ENCODE peak calls at places on chromosomes 12 and 14, in seven cellular contexts. Z is bronchial epithelial cell; A is NCI-H1105 treated with DMSO at 0.1 percent for 48 hours; F is activated gamma-delta T cell treated with Interleukin-2 at 50 U/mL for 16 hours; H is HFFc6; Y is stimulated activated CD8-positive, alpha-beta memory T cell treated with anti-CD3 and anti-CD28 coated beads, Interleukin-7, amount 100 ng/mL, for 1 hour; I is fibroblast of the conjunctiva. J is an unnamed sample.

GRCh38 chr12:105279460-105280056 is 43.6 kb upstream of the APPL2 start:
- DNase-seq in I (peak; percentile 12), Y (peak; percentile 10), A (no peak), Z (peak; percentile 26), F (peak; percentile 33), H (peak; percentile 25), J (no peak)

GRCh38 chr14:59063259-59063658 is 125.2 kb upstream of the DAAM1 start:
- DNase-seq in Y (no peak), F (no peak), A (no peak), I (no peak), H (no peak), Z (no peak), J (no peak)

GRCh38 chr12:121001060-121001459 is 15.2 kb downstream of the C12orf43 start:
- DNase-seq in Y (no peak), F (no peak), A (no peak), I (no peak), Z (no peak), H (no peak), J (no peak)

GRCh38 chr14:45361727-45362126 is 108.7 kb upstream of the MIS18BP1 start:
- DNase-seq in Y (no peak), A (no peak), F (no peak), H (no peak), I (no peak), Z (peak; percentile 56), J (no peak)

GRCh38 chr12:7142057-7142644 is 12.0 kb downstream of the CLSTN3 start:
- DNase-seq in Z (peak; percentile 31), A (peak; percentile 41), H (peak; percentile 45), I (peak; percentile 27), Y (peak; percentile 28), F (peak; percentile 45), J (no peak)

GRCh38 chr14:36442824-36443241 is 77.2 kb downstream of the NKX2-1 start:
- DNase-seq in H (no peak), F (no peak), Y (no peak), I (no peak), Z (no peak), A (no peak), J (no peak)

GRCh38 chr14:75042040-75042439 is 9.2 kb downstream of the MLH3 start:
- DNase-seq in Z (no peak), A (no peak), Y (no peak), F (no peak), H (no peak), I (no peak), J (no peak)

GRCh38 chr12:108399514-108399913 is 60.4 kb upstream of the CMKLR1 start:
- DNase-seq in A (no peak), F (no peak), H (no peak), I (no peak), Z (no peak), Y (no peak), J (no peak)

GRCh38 chr12:108190529-108190928 is 61.4 kb downstream of the WSCD2 start:
- DNase-seq in F (no peak), Z (no peak), I (no peak), H (no peak), A (no peak), Y (no peak), J (no peak)

J was measured in HS-27A.